ENCODE peak calls at places on chromosomes 12 and 14, in five cellular contexts. R is upper lobe of right lung, T is left ventricle myocardium inferior, F is astrocyte of the spinal cord, J is RWPE1. Y is an unnamed sample.

GRCh38 chr12:26696048-26696612 is 136.9 kb downstream of the ITPR2 start:
- DNase-seq in R (no peak), T (no peak), F (no peak), J (no peak), Y (no peak)

GRCh38 chr12:104536841-104537240 is 80.1 kb downstream of the CHST11 start:
- DNase-seq in R (no peak), T (no peak), F (no peak), J (no peak), Y (no peak)

GRCh38 chr12:132998742-132999141 is 12.6 kb downstream of the ZNF26 start:
- DNase-seq in R (no peak), T (no peak), F (no peak), J (no peak), Y (no peak)

GRCh38 chr12:85676816-85677749 is 159.1 kb downstream of the RASSF9 start:
- DNase-seq in R (no peak), T (no peak), F (no peak), J (no peak), Y (no peak)

GRCh38 chr12:46555379-46555778 is 182.8 kb upstream of the SLC38A2 start:
- DNase-seq in R (no peak), T (no peak), F (peak; percentile 87), J (no peak), Y (no peak)

GRCh38 chr12:56001446-56002100 is 4.5 kb downstream of the SUOX start:
- DNase-seq in R (no peak), T (no peak), F (no peak), J (no peak), Y (no peak)

GRCh38 chr12:94590428-94590827 is 59.9 kb downstream of the TMCC3 start:
- DNase-seq in R (no peak), T (no peak), F (no peak), J (no peak), Y (no peak)

GRCh38 chr14:76133103-76133502 is 18.6 kb upstream of the GPATCH2L start:
- DNase-seq in R (no peak), T (no peak), F (peak; percentile 30), J (peak; percentile 38), Y (no peak)

GRCh38 chr12:15899282-15899870 is 11.8 kb upstream of the DERA start:
- DNase-seq in R (no peak), T (no peak), F (no peak), J (peak; percentile 11), Y (no peak)

GRCh38 chr14:22569749-22570131 is 19.3 kb downstream of the DAD1 start:
- DNase-seq in R (no peak), T (no peak), F (no peak), J (no peak), Y (no peak)

GRCh38 chr12:109759595-109759994 is 46.0 kb downstream of the FAM222A start:
- DNase-seq in R (no peak), T (peak; percentile 16), F (no peak), J (no peak), Y (peak; percentile 49)

GRCh38 chr14:90692826-90693225 is 123.4 kb downstream of the TTC7B start:
- DNase-seq in R (no peak), T (no peak), F (no peak), J (no peak), Y (no peak)

GRCh38 chr12:124947561-124948398 is 33.3 kb upstream of the UBC start:
- DNase-seq in R (no peak), T (no peak), F (no peak), J (no peak), Y (no peak)

GRCh38 chr14:95829321-95829720 is 47.3 kb upstream of the TUNAR start:
- DNase-seq in R (no peak), T (no peak), F (no peak), J (no peak), Y (no peak)

GRCh38 chr14:39015360-39015961 is 87.6 kb downstream of the SEC23A start:
- DNase-seq in R (no peak), T (no peak), F (peak; percentile 58), J (peak; percentile 38), Y (no peak)

GRCh38 chr12:144650-145284 is 69.2 kb downstream of the SLC6A12 start:
- DNase-seq in R (no peak), T (no peak), F (no peak), J (no peak), Y (no peak)

GRCh38 chr12:110745632-110746284 is 3.1 kb upstream of the PPP1CC start:
- DNase-seq in R (no peak), T (no peak), F (no peak), J (no peak), Y (no peak)

GRCh38 chr14:81221579-81222102 is 882 bp upstream of the GTF2A1 start:
- DNase-seq in R (no peak), T (no peak), F (no peak), J (no peak), Y (no peak)

GRCh38 chr14:55832122-55832911 is 252.3 kb downstream of the KTN1 start:
- DNase-seq in R (no peak), T (no peak), F (peak; percentile 2), J (peak; percentile 58), Y (no peak)

GRCh38 chr12:64461634-64462414 is 9.9 kb downstream of the TBK1 start:
- DNase-seq in R (no peak), T (no peak), F (peak; percentile 65), J (peak; percentile 64), Y (no peak)

GRCh38 chr12:120238839-120239445 is 26.6 kb downstream of the PXN start:
- DNase-seq in R (no peak), T (no peak), F (no peak), J (no peak), Y (no peak)

GRCh38 chr12:46442239-46442638 is 69.7 kb upstream of the SLC38A2 start:
- DNase-seq in R (no peak), T (no peak), F (peak; percentile 65), J (peak; percentile 44), Y (no peak)

GRCh38 chr14:104285483-104285790 is 147.1 kb downstream of the KIF26A start:
- DNase-seq in R (peak; percentile 36), T (no peak), F (no peak), J (no peak), Y (no peak)

GRCh38 chr14:54396183-54396492 is 669 bp upstream of the CDKN3 start:
- DNase-seq in R (no peak), T (no peak), F (no peak), J (no peak), Y (no peak)

GRCh38 chr12:89451876-89452275 is 72.7 kb downstream of the GALNT4 start:
- DNase-seq in R (no peak), T (peak; percentile 25), F (peak; percentile 75), J (no peak), Y (no peak)

GRCh38 chr12:68786929-68787328 is 21.0 kb upstream of the MDM2 start:
- DNase-seq in R (no peak), T (no peak), F (peak; percentile 46), J (no peak), Y (no peak)

GRCh38 chr12:69719336-69720316 is 19.0 kb upstream of the RAB3IP start:
- DNase-seq in R (no peak), T (no peak), F (no peak), J (no peak), Y (no peak)

DNA sequence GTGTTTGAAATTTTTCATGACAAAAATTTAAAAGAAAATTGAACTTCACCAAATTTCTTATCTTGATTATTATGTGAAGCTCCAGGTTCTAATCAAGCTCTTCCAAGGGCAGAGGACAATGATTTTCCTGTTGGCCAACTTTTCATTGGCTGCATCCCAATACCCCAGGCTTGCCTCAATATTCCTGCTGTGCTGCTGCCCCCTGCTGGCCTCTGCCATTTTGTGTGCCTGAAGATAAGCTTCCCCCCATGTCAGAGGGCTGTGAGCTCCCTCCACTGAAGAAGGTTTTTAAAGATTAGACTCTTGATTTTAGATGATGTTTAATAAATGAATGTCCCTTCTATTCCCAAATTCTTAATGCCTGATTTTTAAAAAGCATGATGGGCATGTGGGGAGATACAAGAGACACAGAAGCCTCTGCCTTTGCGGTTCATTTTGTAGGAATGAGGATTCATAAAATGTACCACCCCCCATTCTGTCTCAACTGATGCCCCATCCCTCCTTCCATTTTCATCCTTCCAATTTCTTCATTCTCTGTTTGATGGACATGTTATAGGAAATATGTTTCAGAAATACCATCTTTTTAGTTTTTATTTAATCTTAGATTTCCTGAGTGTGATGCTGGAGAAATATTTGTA is 76.7 kb upstream of the RGS6 start:
- DNase-seq in R (peak; percentile 84), T (peak; percentile 57), F (peak; percentile 69), J (peak; percentile 53), Y (peak; percentile 85)
- TF ChIP-seq CTCF in R (peak; percentile 71), T (peak; percentile 70), F (peak; percentile 81), J (peak; percentile 38), Y (peak; percentile 63)

GRCh38 chr12:60977966-60978365 is 1282.2 kb upstream of the USP15 start:
- DNase-seq in R (no peak), T (no peak), F (no peak), J (peak; percentile 6), Y (no peak)
- TF ChIP-seq CTCF in R (no peak), T (no peak), F (no peak), J (no peak), Y (no peak)

GRCh38 chr14:35138585-35138984 is 16.2 kb downstream of the PRORP start:
- DNase-seq in R (no peak), T (no peak), F (no peak), J (no peak), Y (no peak)

GRCh38 chr14:35134329-35135123 is 12.2 kb downstream of the PRORP start:
- DNase-seq in R (no peak), T (no peak), F (no peak), J (no peak), Y (no peak)

DNA sequence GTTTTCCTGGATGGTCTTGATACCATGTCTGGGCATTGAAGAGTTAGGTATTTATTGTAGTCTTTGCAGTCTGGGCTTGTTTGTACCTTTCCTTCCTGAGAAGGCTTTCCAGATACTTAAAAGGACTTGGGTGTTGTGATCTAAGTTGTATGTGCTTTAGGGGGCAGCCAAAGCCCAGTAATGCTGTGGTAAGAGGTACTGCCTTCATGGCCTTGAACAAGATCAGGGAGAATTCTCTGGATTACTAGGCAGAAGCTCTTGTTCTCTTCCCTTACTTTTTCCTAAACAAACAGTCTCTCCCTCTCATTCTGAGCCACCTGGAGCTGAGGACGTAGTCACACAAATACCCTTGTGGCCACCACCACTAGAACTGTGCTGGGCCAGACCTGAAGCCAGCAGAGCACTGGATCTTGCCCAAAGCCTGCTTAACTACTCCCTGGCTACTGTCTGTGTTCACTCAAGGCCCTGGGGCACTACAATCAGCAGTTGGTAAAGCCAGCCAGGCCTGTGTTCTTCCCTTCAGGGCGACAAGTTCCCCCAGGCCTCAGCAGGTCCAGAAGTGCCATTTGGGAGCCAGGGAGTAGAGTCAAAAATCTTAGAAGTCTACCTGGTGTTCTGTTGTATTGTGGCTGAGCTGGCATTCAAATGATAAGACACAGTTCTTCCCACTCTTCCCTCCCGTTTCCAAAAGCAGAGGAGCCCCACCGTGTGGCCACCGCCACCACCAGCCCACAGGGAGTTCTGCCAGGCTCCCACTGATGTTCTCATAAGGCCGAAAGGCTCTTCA is 11.4 kb downstream of the PRORP start:
- DNase-seq in R (no peak), T (no peak), F (no peak), J (no peak), Y (no peak)
- TF ChIP-seq CTCF in R (no peak), T (no peak), F (no peak), J (no peak), Y (no peak)

GRCh38 chr14:24296341-24297157 is 3.0 kb downstream of the DHRS1 start:
- DNase-seq in R (no peak), T (peak; percentile 43), F (peak; percentile 91), J (peak; percentile 77), Y (peak; percentile 88)

GRCh38 chr14:24298892-24299254 is 707 bp downstream of the DHRS1 start:
- DNase-seq in R (no peak), T (no peak), F (peak; percentile 54), J (peak; percentile 91), Y (no peak)

GRCh38 chr14:24300326-24300980 is 803 bp downstream of the NOP9 start:
- DNase-seq in R (no peak), T (no peak), F (no peak), J (no peak), Y (no peak)

GRCh38 chr14:24297190-24297964 is 2.2 kb downstream of the DHRS1 start:
- DNase-seq in R (no peak), T (no peak), F (no peak), J (peak; percentile 45), Y (no peak)

GRCh38 chr14:24299255-24300191 is at the start of the genes DHRS1 and NOP9:
- DNase-seq in R (peak; percentile 95), T (peak; percentile 92), F (peak; percentile 89), J (peak; percentile 95), Y (peak; percentile 98)
- TF ChIP-seq CTCF in R (no peak), T (no peak), F (no peak), J (no peak), Y (peak; percentile 35)